ENCODE peak calls at places on chromosomes 2 and 18, in nine cellular contexts. One of them, this sample, is unnamed.

GRCh38 chr2:32119161-32119560 is 46.5 kb upstream of the SLC30A6 start:
- DNase-seq in neuronal stem cell: no peak
- DNase-seq in T-helper 9 cell: no peak
- DNase-seq in stimulated activated CD4-positive, alpha-beta T cell treated with anti-CD3 and anti-CD28 coated beads, Interleukin-4, amount 100 ng/mL, for 48 hours: no peak
- DNase-seq in GM23248: no peak
- DNase-seq in NB4: no peak
- DNase-seq in mammary epithelial cell: peak
- DNase-seq in RWPE1: no peak
- DNase-seq in WTC11: no peak
- DNase-seq in this sample: no peak

GRCh38 chr2:16392647-16393482 is 272.8 kb downstream of the CYRIA start:
- DNase-seq in T-helper 9 cell: no peak
- DNase-seq in NB4: no peak
- DNase-seq in stimulated activated CD4-positive, alpha-beta T cell treated with anti-CD3 and anti-CD28 coated beads, Interleukin-4, amount 100 ng/mL, for 48 hours: no peak
- DNase-seq in RWPE1: no peak
- DNase-seq in GM23248: no peak
- DNase-seq in neuronal stem cell: no peak
- DNase-seq in mammary epithelial cell: no peak
- DNase-seq in WTC11: no peak
- DNase-seq in this sample: no peak

GRCh38 chr2:239674101-239674980 is 273.5 kb upstream of the HDAC4 start:
- DNase-seq in T-helper 9 cell: no peak
- DNase-seq in RWPE1: no peak
- DNase-seq in GM23248: no peak
- DNase-seq in mammary epithelial cell: no peak
- DNase-seq in NB4: no peak
- DNase-seq in WTC11: no peak
- DNase-seq in stimulated activated CD4-positive, alpha-beta T cell treated with anti-CD3 and anti-CD28 coated beads, Interleukin-4, amount 100 ng/mL, for 48 hours: no peak
- DNase-seq in neuronal stem cell: no peak
- DNase-seq in this sample: no peak

GRCh38 chr2:43132523-43133301 is 93.7 kb downstream of the ZFP36L2 start:
- DNase-seq in neuronal stem cell: no peak
- DNase-seq in NB4: peak
- DNase-seq in WTC11: no peak
- DNase-seq in stimulated activated CD4-positive, alpha-beta T cell treated with anti-CD3 and anti-CD28 coated beads, Interleukin-4, amount 100 ng/mL, for 48 hours: no peak
- DNase-seq in RWPE1: no peak
- DNase-seq in T-helper 9 cell: no peak
- DNase-seq in mammary epithelial cell: no peak
- DNase-seq in GM23248: no peak
- DNase-seq in this sample: no peak

GRCh38 chr2:241509408-241509784 is 1.0 kb upstream of the STK25 start:
- DNase-seq in T-helper 9 cell: no peak
- DNase-seq in stimulated activated CD4-positive, alpha-beta T cell treated with anti-CD3 and anti-CD28 coated beads, Interleukin-4, amount 100 ng/mL, for 48 hours: no peak
- DNase-seq in WTC11: no peak
- DNase-seq in RWPE1: no peak
- DNase-seq in NB4: no peak
- DNase-seq in mammary epithelial cell: no peak
- DNase-seq in neuronal stem cell: no peak
- DNase-seq in GM23248: no peak
- DNase-seq in this sample: no peak

GRCh38 chr18:59988098-59988706 is 88.4 kb downstream of the PMAIP1 start:
- DNase-seq in stimulated activated CD4-positive, alpha-beta T cell treated with anti-CD3 and anti-CD28 coated beads, Interleukin-4, amount 100 ng/mL, for 48 hours: peak
- DNase-seq in neuronal stem cell: peak
- DNase-seq in RWPE1: peak
- DNase-seq in GM23248: peak
- DNase-seq in mammary epithelial cell: no peak
- DNase-seq in NB4: peak
- DNase-seq in T-helper 9 cell: peak
- DNase-seq in WTC11: peak
- DNase-seq in this sample: no peak

GRCh38 chr2:16126141-16126968 is 186.0 kb downstream of the MYCN start:
- DNase-seq in stimulated activated CD4-positive, alpha-beta T cell treated with anti-CD3 and anti-CD28 coated beads, Interleukin-4, amount 100 ng/mL, for 48 hours: no peak
- DNase-seq in neuronal stem cell: no peak
- DNase-seq in WTC11: no peak
- DNase-seq in T-helper 9 cell: no peak
- DNase-seq in mammary epithelial cell: peak
- DNase-seq in RWPE1: no peak
- DNase-seq in NB4: no peak
- DNase-seq in GM23248: no peak
- DNase-seq in this sample: no peak

GRCh38 chr2:55567298-55567697 is 47.8 kb downstream of the CFAP36 start:
- DNase-seq in WTC11: no peak
- DNase-seq in NB4: no peak
- DNase-seq in mammary epithelial cell: no peak
- DNase-seq in GM23248: no peak
- DNase-seq in T-helper 9 cell: no peak
- DNase-seq in neuronal stem cell: no peak
- DNase-seq in stimulated activated CD4-positive, alpha-beta T cell treated with anti-CD3 and anti-CD28 coated beads, Interleukin-4, amount 100 ng/mL, for 48 hours: no peak
- DNase-seq in RWPE1: no peak
- DNase-seq in this sample: no peak

GRCh38 chr2:232928564-232929302 is 58.7 kb downstream of the SNORC start:
- DNase-seq in WTC11: peak
- DNase-seq in T-helper 9 cell: no peak
- DNase-seq in mammary epithelial cell: no peak
- DNase-seq in stimulated activated CD4-positive, alpha-beta T cell treated with anti-CD3 and anti-CD28 coated beads, Interleukin-4, amount 100 ng/mL, for 48 hours: no peak
- DNase-seq in NB4: no peak
- DNase-seq in GM23248: no peak
- DNase-seq in RWPE1: no peak
- DNase-seq in neuronal stem cell: peak
- DNase-seq in this sample: no peak

GRCh38 chr18:10726198-10727068 is 200.6 kb downstream of the NAPG start:
- DNase-seq in RWPE1: no peak
- DNase-seq in neuronal stem cell: no peak
- DNase-seq in T-helper 9 cell: no peak
- DNase-seq in stimulated activated CD4-positive, alpha-beta T cell treated with anti-CD3 and anti-CD28 coated beads, Interleukin-4, amount 100 ng/mL, for 48 hours: no peak
- DNase-seq in NB4: no peak
- DNase-seq in WTC11: no peak
- DNase-seq in mammary epithelial cell: peak
- DNase-seq in GM23248: no peak
- DNase-seq in this sample: no peak

GRCh38 chr2:121992700-121993099 is 237.2 kb downstream of the TSN start:
- DNase-seq in neuronal stem cell: no peak
- DNase-seq in RWPE1: no peak
- DNase-seq in WTC11: no peak
- DNase-seq in NB4: no peak
- DNase-seq in mammary epithelial cell: no peak
- DNase-seq in T-helper 9 cell: no peak
- DNase-seq in GM23248: no peak
- DNase-seq in stimulated activated CD4-positive, alpha-beta T cell treated with anti-CD3 and anti-CD28 coated beads, Interleukin-4, amount 100 ng/mL, for 48 hours: no peak
- DNase-seq in this sample: no peak

GRCh38 chr2:221467610-221468009 is 104.5 kb downstream of the EPHA4 start:
- DNase-seq in GM23248: peak
- DNase-seq in stimulated activated CD4-positive, alpha-beta T cell treated with anti-CD3 and anti-CD28 coated beads, Interleukin-4, amount 100 ng/mL, for 48 hours: no peak
- DNase-seq in T-helper 9 cell: no peak
- DNase-seq in NB4: no peak
- DNase-seq in WTC11: no peak
- DNase-seq in mammary epithelial cell: peak
- DNase-seq in neuronal stem cell: no peak
- DNase-seq in RWPE1: no peak
- DNase-seq in this sample: no peak

GRCh38 chr2:141900826-141901225 is 230.0 kb downstream of the LRP1B start:
- DNase-seq in RWPE1: no peak
- DNase-seq in mammary epithelial cell: peak
- DNase-seq in stimulated activated CD4-positive, alpha-beta T cell treated with anti-CD3 and anti-CD28 coated beads, Interleukin-4, amount 100 ng/mL, for 48 hours: no peak
- DNase-seq in T-helper 9 cell: no peak
- DNase-seq in NB4: no peak
- DNase-seq in neuronal stem cell: no peak
- DNase-seq in WTC11: no peak
- DNase-seq in GM23248: no peak
- DNase-seq in this sample: no peak

GRCh38 chr2:145095641-145096435 is 575.9 kb upstream of the ZEB2 start:
- DNase-seq in T-helper 9 cell: no peak
- DNase-seq in stimulated activated CD4-positive, alpha-beta T cell treated with anti-CD3 and anti-CD28 coated beads, Interleukin-4, amount 100 ng/mL, for 48 hours: no peak
- DNase-seq in WTC11: no peak
- DNase-seq in NB4: peak
- DNase-seq in neuronal stem cell: no peak
- DNase-seq in mammary epithelial cell: peak
- DNase-seq in RWPE1: no peak
- DNase-seq in GM23248: peak
- DNase-seq in this sample: no peak

GRCh38 chr2:134582547-134582899 is 136.3 kb downstream of the TMEM163 start:
- DNase-seq in GM23248: no peak
- DNase-seq in RWPE1: no peak
- DNase-seq in NB4: no peak
- DNase-seq in neuronal stem cell: no peak
- DNase-seq in WTC11: no peak
- DNase-seq in T-helper 9 cell: no peak
- DNase-seq in stimulated activated CD4-positive, alpha-beta T cell treated with anti-CD3 and anti-CD28 coated beads, Interleukin-4, amount 100 ng/mL, for 48 hours: no peak
- DNase-seq in mammary epithelial cell: no peak
- DNase-seq in this sample: no peak

This sample was measured in T-helper 22 cell.